ENCODE peak calls at places on chromosomes 6 and 20, in seven cellular contexts. M is HCT116; S is NCI-H2029; L is foreskin keratinocyte; N is activated CD8-positive, alpha-beta memory T cell treated with anti-CD3 and anti-CD28 coated beads for 48 hours; O is T-cell; C is GM04503. J is an unnamed sample.

GRCh38 chr6:54846857-54847721 is 518 bp downstream of the FAM83B start:
- DNase-seq in L (no peak), O (no peak), S (no peak), N (no peak), C (no peak), M (no peak), J (no peak)

GRCh38 chr20:52247548-52247947 is 56.0 kb upstream of the ZFP64 start:
- DNase-seq in S (no peak), M (no peak), C (no peak), L (no peak), N (no peak), O (no peak), J (no peak)

GRCh38 chr6:167825059-167825758 is 1.5 kb upstream of the AFDN start:
- DNase-seq in O (no peak), N (no peak), S (no peak), M (no peak), L (no peak), C (no peak), J (no peak)

GRCh38 chr6:76876922-76877553 is 586.3 kb downstream of the HTR1B start:
- DNase-seq in M (no peak), L (peak; percentile 44), N (no peak), O (no peak), S (no peak), C (no peak), J (no peak)

GRCh38 chr6:107114872-107115694 is at the start of gene BEND3:
- DNase-seq in M (no peak), C (no peak), N (peak; percentile 18), S (no peak), L (no peak), O (peak; percentile 18), J (no peak)

GRCh38 chr6:85185977-85186376 is 263.9 kb upstream of the NT5E start:
- DNase-seq in S (no peak), N (no peak), O (no peak), M (no peak), L (no peak), C (no peak), J (no peak)

GRCh38 chr20:5195655-5196054 is 68.8 kb downstream of the CDS2 start:
- DNase-seq in S (no peak), L (peak; percentile 32), O (no peak), C (peak; percentile 42), M (no peak), N (no peak), J (no peak)

GRCh38 chr6:93849857-93850256 is 430.5 kb upstream of the EPHA7 start:
- DNase-seq in S (no peak), M (no peak), C (no peak), L (no peak), O (no peak), N (no peak), J (no peak)

GRCh38 chr6:82178084-82178758 is 69.3 kb downstream of the IBTK start:
- DNase-seq in C (no peak), N (no peak), L (no peak), O (no peak), S (no peak), M (no peak), J (no peak)

J was measured in GM12892.